ENCODE peak calls at places on chromosomes 12 and 14, in ten cellular contexts. One of them, this sample, is unnamed.

GRCh38 chr12:18165422-18165871 is 75.5 kb upstream of the RERGL start:
- DNase-seq in MV-4-11: peak
- DNase-seq in NCI-H1048: no peak
- DNase-seq in AML-193: peak
- DNase-seq in HEK293T: no peak
- DNase-seq in IMR-90: peak
- DNase-seq in fibroblast of lung: peak
- DNase-seq in NCI-H460: no peak
- DNase-seq in activated T-cell treated with anti-CD3 and anti-CD28 coated beads, Interleukin-2, amount 50 U/mL, for 24 hours: no peak
- DNase-seq in RCC 7860: peak
- DNase-seq in this sample: peak

GRCh38 chr12:54304187-54304810 is 3.5 kb upstream of the NFE2 start:
- DNase-seq in MV-4-11: peak
- DNase-seq in NCI-H1048: no peak
- DNase-seq in AML-193: peak
- DNase-seq in HEK293T: no peak
- DNase-seq in IMR-90: no peak
- DNase-seq in fibroblast of lung: peak
- DNase-seq in NCI-H460: peak
- DNase-seq in activated T-cell treated with anti-CD3 and anti-CD28 coated beads, Interleukin-2, amount 50 U/mL, for 24 hours: no peak
- DNase-seq in RCC 7860: no peak
- DNase-seq in this sample: peak

GRCh38 chr14:98957211-98958047 is 314.6 kb downstream of the BCL11B start:
- DNase-seq in MV-4-11: peak
- DNase-seq in NCI-H1048: no peak
- DNase-seq in AML-193: peak
- DNase-seq in HEK293T: no peak
- DNase-seq in IMR-90: no peak
- DNase-seq in fibroblast of lung: peak
- DNase-seq in NCI-H460: no peak
- DNase-seq in activated T-cell treated with anti-CD3 and anti-CD28 coated beads, Interleukin-2, amount 50 U/mL, for 24 hours: no peak
- DNase-seq in RCC 7860: no peak
- DNase-seq in this sample: peak

GRCh38 chr12:129870796-129871195 is 33.0 kb downstream of the TMEM132D start:
- DNase-seq in MV-4-11: no peak
- DNase-seq in NCI-H1048: no peak
- DNase-seq in AML-193: no peak
- DNase-seq in HEK293T: no peak
- DNase-seq in IMR-90: no peak
- DNase-seq in fibroblast of lung: no peak
- DNase-seq in NCI-H460: no peak
- DNase-seq in activated T-cell treated with anti-CD3 and anti-CD28 coated beads, Interleukin-2, amount 50 U/mL, for 24 hours: no peak
- DNase-seq in RCC 7860: no peak
- DNase-seq in this sample: no peak

GRCh38 chr12:25828188-25828587 is 130.3 kb upstream of the RASSF8 start:
- DNase-seq in MV-4-11: no peak
- DNase-seq in NCI-H1048: no peak
- DNase-seq in AML-193: no peak
- DNase-seq in HEK293T: no peak
- DNase-seq in IMR-90: no peak
- DNase-seq in fibroblast of lung: no peak
- DNase-seq in NCI-H460: no peak
- DNase-seq in activated T-cell treated with anti-CD3 and anti-CD28 coated beads, Interleukin-2, amount 50 U/mL, for 24 hours: no peak
- DNase-seq in RCC 7860: no peak
- DNase-seq in this sample: no peak

GRCh38 chr12:59320112-59320511 is 275.7 kb upstream of the SLC16A7 start:
- DNase-seq in MV-4-11: no peak
- DNase-seq in NCI-H1048: no peak
- DNase-seq in AML-193: no peak
- DNase-seq in HEK293T: no peak
- DNase-seq in IMR-90: no peak
- DNase-seq in fibroblast of lung: no peak
- DNase-seq in NCI-H460: no peak
- DNase-seq in activated T-cell treated with anti-CD3 and anti-CD28 coated beads, Interleukin-2, amount 50 U/mL, for 24 hours: no peak
- DNase-seq in RCC 7860: no peak
- DNase-seq in this sample: no peak

GRCh38 chr12:62435337-62436163 is 31.1 kb upstream of the MON2 start:
- DNase-seq in MV-4-11: peak
- DNase-seq in NCI-H1048: no peak
- DNase-seq in AML-193: peak
- DNase-seq in HEK293T: peak
- DNase-seq in IMR-90: peak
- DNase-seq in fibroblast of lung: peak
- DNase-seq in NCI-H460: peak
- DNase-seq in activated T-cell treated with anti-CD3 and anti-CD28 coated beads, Interleukin-2, amount 50 U/mL, for 24 hours: peak
- DNase-seq in RCC 7860: no peak
- DNase-seq in this sample: peak

GRCh38 chr12:115572440-115572839 is 705.1 kb downstream of the MED13L start:
- DNase-seq in MV-4-11: peak
- DNase-seq in NCI-H1048: no peak
- DNase-seq in AML-193: no peak
- DNase-seq in HEK293T: no peak
- DNase-seq in IMR-90: peak
- DNase-seq in fibroblast of lung: peak
- DNase-seq in NCI-H460: no peak
- DNase-seq in activated T-cell treated with anti-CD3 and anti-CD28 coated beads, Interleukin-2, amount 50 U/mL, for 24 hours: no peak
- DNase-seq in RCC 7860: no peak
- DNase-seq in this sample: peak